ENCODE peak calls at places on chromosome 19, in five cellular contexts. A is testis, B is HCT116, O is ovary, Y is Peyer's patch. G is an unnamed sample.
A peak's percentile ranks its signal among the peaks of the same experiment; 100 is the strongest.

GRCh38 chr19:28009696-28010095 is 1203.3 kb downstream of the UQCRFS1 start:
- DNase-seq in A (no peak), B (no peak), O (no peak), Y (no peak), G (no peak)

GRCh38 chr19:17325881-17326594 is 8.6 kb downstream of the ANO8 start:
- DNase-seq in A (peak; percentile 84), B (no peak), O (no peak), Y (no peak), G (no peak)

GRCh38 chr19:16188521-16188920 is 3.3 kb downstream of the FAM32A start:
- DNase-seq in A (no peak), B (no peak), O (no peak), Y (no peak), G (no peak)

GRCh38 chr19:5926641-5927438 is 12.8 kb downstream of the CAPS start:
- DNase-seq in A (peak; percentile 74), B (no peak), O (peak; percentile 64), Y (no peak), G (peak; percentile 85)

GRCh38 chr19:6233827-6234511 is 45.8 kb downstream of the MLLT1 start:
- DNase-seq in A (no peak), B (no peak), O (peak; percentile 50), Y (peak; percentile 47), G (peak; percentile 78)

GRCh38 chr19:16316506-16316882 is 8.1 kb upstream of the KLF2 start:
- DNase-seq in A (peak; percentile 42), B (no peak), O (no peak), Y (no peak), G (no peak)

GRCh38 chr19:22144394-22144793 is 52.4 kb downstream of the ZNF676 start:
- DNase-seq in A (no peak), B (peak; percentile 3), O (no peak), Y (no peak), G (no peak)

GRCh38 chr19:6273701-6274601 is 5.8 kb downstream of the MLLT1 start:
- DNase-seq in A (peak; percentile 65), B (no peak), O (peak; percentile 83), Y (no peak), G (peak; percentile 94)

GRCh38 chr19:42074513-42075363 is 1.2 kb upstream of the ZNF574 start:
- DNase-seq in A (peak; percentile 48), B (no peak), O (peak; percentile 56), Y (peak; percentile 65), G (no peak)

GRCh38 chr19:5030136-5030820 is 61.4 kb downstream of the KDM4B start:
- DNase-seq in A (no peak), B (no peak), O (no peak), Y (no peak), G (no peak)

GRCh38 chr19:8386990-8387389 is 3.2 kb upstream of the RAB11B start:
- DNase-seq in A (no peak), B (no peak), O (no peak), Y (no peak), G (no peak)
- H3K27ac ChIP-seq in A (no peak overlapping the region), B (no peak overlapping the region), O (no peak overlapping the region), Y (no peak overlapping the region), G (no peak overlapping the region)

GRCh38 chr19:35909684-35910035 is 1.6 kb upstream of the TYROBP start:
- DNase-seq in A (no peak), B (no peak), O (no peak), Y (no peak), G (no peak)

GRCh38 chr19:35908010-35908441 is at the start of gene TYROBP:
- DNase-seq in A (no peak), B (no peak), O (no peak), Y (no peak), G (no peak)

GRCh38 chr19:35907377-35907745 is 734 bp downstream of the TYROBP start:
- DNase-seq in A (no peak), B (no peak), O (no peak), Y (no peak), G (no peak)

GRCh38 chr19:35911173-35911572 is 3.1 kb upstream of the TYROBP start:
- DNase-seq in A (no peak), B (no peak), O (no peak), Y (no peak), G (no peak)

DNA sequence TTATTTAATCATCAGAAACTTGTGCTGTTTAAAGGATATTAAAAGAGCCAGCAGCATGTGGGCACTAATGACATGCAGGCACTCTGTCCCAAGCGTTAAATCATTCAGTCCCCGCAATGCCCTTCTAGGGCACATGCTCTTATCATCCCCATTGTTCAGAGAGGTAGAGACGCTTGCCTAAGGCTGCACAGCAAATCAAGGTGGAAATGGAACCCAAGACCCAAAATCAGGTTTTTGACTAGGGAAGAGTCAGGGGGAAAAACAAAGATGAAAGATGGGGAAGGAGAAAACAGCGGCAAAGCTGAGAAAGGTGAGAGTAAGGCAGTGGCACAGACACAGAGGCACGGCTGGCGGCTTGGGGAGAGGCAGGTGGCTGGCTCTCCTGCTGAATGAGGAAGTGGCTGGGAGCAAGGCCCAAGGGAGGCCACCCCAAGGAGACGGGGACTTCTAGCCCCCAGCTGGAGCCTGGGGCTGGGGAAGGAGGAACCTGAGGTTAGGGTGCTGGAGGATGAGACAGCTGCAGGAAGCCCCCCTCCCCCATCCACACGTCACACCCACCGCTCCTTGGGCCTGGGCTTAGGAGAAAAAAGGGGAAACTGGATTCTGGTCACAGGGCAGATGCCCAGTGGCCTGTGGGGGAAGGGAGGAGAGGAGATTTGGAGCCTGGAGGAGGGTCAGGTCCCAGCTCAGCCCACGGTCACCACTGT is 1.0 kb upstream of the TYROBP start:
- DNase-seq in A (peak; percentile 60), B (no peak), O (no peak), Y (no peak), G (no peak)
- TF ChIP-seq POLR2A in A (no peak), B (no peak), O (no peak), Y (no peak), G (no peak)

GRCh38 chr19:2041686-2042484 is 9.2 kb downstream of the MKNK2 start:
- DNase-seq in A (peak; percentile 97), B (peak; percentile 82), O (peak; percentile 99), Y (peak; percentile 100), G (peak; percentile 99)
- H3K4me1 ChIP-seq in A (peaks cover 58% of the 10 kb centered on the region), B (peaks cover 53% of the 10 kb centered on the region), O (peaks cover 14% of the 10 kb centered on the region), Y (peaks cover 46% of the 10 kb centered on the region), G (peaks cover 75% of the 10 kb centered on the region)

GRCh38 chr19:3604227-3604986 is 2.3 kb downstream of the TBXA2R start:
- DNase-seq in A (no peak), B (no peak), O (no peak), Y (no peak), G (peak; percentile 60)
- H3K27ac ChIP-seq in A (no peak overlapping the region), B (no peak overlapping the region), O (no peak overlapping the region), Y (peak overlapping the region; percentile 21), G (no peak overlapping the region)

DNA sequence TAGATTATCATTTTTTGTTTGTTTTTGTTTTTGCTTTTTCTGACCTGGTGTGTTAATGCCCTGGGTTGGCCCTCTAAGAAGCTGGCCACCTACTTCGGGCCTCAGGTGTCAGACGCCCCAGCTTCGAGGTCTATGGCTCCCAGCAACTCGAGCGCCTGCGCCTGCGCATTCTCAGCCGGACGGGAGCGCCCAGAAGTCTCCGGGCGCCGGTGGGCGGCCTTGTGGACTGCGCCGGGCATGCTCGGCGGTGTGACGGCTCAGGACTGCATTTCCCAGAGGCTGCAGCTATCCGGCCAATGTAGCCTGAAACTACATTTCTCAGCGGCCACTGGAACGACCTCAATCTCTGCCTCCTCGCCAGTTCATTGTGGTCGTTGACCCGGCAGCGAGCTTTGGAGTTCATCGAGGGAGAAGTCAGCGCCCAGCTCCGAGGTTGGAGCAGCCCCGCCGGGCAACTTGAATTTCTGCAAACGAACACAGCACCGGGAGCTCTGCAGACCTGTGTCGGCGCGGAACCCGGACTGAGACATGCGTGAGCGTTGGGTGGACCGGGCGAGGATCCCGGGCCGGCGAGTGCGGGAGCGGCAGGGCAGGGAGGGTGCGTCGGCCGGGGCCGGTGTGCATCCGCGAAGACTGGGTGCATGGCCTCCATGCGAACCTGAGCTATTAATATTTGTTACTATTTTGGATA is at the start of gene ZNF30:
- DNase-seq in A (peak; percentile 93), B (peak; percentile 48), O (peak; percentile 94), Y (peak; percentile 91), G (peak; percentile 88)
- TF ChIP-seq POLR2A in A (no peak), B (no peak), O (no peak), Y (peak; percentile 18), G (no peak)

DNA sequence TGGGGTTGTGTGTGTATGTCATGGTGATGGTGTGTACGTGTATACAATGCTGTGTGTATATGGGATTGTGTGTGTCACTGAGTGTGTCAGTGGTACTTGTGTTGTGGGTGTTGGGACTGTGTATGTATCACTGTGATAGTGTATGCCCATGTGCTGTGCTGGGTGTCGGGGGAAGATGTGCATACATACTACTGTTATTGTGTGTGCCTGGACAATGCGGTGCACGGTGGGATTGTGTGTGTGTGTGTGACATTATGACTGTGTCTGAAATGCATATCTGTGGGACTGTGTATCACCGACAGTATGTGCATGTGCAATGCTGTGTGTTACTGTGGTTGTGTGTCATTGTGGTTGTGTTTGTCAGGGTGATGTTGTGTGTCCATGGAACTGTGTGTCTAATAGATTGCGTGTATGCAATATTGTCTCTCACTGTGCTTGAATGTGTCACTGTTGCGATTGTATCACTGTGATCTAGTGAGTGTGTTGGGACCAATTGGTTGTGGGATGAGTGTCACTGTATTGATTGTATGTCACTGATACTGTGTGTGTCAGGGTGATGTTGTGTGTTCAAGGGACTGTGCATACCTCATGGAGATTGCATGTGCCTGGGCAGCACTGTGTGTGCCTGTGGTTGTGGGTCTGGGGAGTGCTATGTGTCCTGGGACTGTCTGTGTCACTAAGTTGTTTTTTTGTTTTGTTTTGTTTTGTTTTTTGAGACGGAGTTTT is 11.1 kb upstream of the BBC3 start:
- DNase-seq in A (no peak), B (no peak), O (no peak), Y (no peak), G (no peak)
- H3K4me1 ChIP-seq in A (peaks cover 14% of the 10 kb centered on the region), B (peaks cover 44% of the 10 kb centered on the region), O (peaks cover 6% of the 10 kb centered on the region), Y (peaks cover 31% of the 10 kb centered on the region), G (peaks cover 46% of the 10 kb centered on the region)

DNA sequence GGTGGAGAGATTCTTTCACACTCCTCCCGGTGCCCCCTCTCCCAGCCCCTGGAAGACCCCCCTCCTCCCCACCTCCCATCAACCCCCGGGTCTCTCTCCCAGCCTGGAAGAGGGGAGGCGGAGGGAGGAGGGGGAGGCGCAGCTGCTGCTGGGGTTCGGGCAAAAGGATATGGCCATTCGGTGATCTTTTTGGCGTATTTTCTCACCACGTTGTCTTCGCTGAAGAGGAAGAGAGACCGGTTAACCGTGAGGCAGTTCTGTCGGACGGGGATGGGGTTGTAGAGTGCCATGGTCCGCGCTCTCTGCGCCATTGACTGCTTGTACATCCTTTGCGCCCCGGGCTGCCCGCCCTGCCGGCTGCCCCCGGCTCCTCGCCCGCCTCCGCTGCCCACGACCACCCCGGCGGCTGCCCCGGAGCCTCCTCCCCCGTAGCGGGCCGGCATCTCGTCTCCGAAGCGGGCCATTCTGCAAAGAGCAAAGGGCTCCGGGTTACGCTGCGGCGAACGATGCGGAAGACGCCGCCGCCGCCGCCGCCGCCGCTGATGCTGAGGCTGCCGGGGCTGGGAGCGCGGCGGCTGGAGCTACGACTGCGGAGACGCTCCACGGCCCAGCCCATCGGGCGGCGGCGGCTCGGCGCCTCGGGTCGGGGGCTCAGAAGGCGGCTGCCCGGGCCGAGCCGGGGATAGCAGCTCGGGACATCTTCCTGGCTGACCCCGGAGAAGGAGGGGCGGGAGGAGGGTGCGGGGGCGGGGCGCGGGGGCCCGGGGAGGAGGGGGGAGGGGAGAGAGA is at the start of gene CACNA1A:
- DNase-seq in A (no peak), B (no peak), O (no peak), Y (no peak), G (no peak)
- H3K27ac ChIP-seq in A (no peak within 1 kb of the TSS), B (no peak within 1 kb of the TSS), O (no peak within 1 kb of the TSS), Y (no peak within 1 kb of the TSS), G (no peak within 1 kb of the TSS)

GRCh38 chr19:38661996-38662395 is 14.5 kb downstream of the ACTN4 start:
- DNase-seq in A (no peak), B (no peak), O (no peak), Y (no peak), G (no peak)
- TF ChIP-seq POLR2A in A (no peak), B (no peak), O (no peak), Y (peak; percentile 11), G (no peak)